ENCODE peak calls at places on chromosome 11, in nine cellular contexts. One of them, this sample, is unnamed.

GRCh38 chr11:63761870-63762661 is 6.5 kb downstream of the ZFTA start:
- DNase-seq in Peyer's patch: no peak
- DNase-seq in left ventricle myocardium inferior: peak; percentile 33
- DNase-seq in skeletal muscle cell: no peak
- DNase-seq in fibroblast of mammary gland: no peak
- DNase-seq in NT2/D1: peak; percentile 80
- DNase-seq in K562: no peak
- DNase-seq in AG09309: no peak
- DNase-seq in pancreas: peak; percentile 38
- DNase-seq in this sample: no peak

GRCh38 chr11:123482225-123482624 is 52.2 kb downstream of the GRAMD1B start:
- DNase-seq in Peyer's patch: no peak
- DNase-seq in left ventricle myocardium inferior: no peak
- DNase-seq in skeletal muscle cell: no peak
- DNase-seq in fibroblast of mammary gland: no peak
- DNase-seq in NT2/D1: no peak
- DNase-seq in K562: no peak
- DNase-seq in AG09309: no peak
- DNase-seq in pancreas: no peak
- DNase-seq in this sample: no peak

GRCh38 chr11:90756617-90757016 is 533.8 kb upstream of the CHORDC1 start:
- DNase-seq in Peyer's patch: no peak
- DNase-seq in left ventricle myocardium inferior: no peak
- DNase-seq in skeletal muscle cell: no peak
- DNase-seq in fibroblast of mammary gland: no peak
- DNase-seq in NT2/D1: no peak
- DNase-seq in K562: no peak
- DNase-seq in AG09309: no peak
- DNase-seq in pancreas: no peak
- DNase-seq in this sample: no peak

GRCh38 chr11:120818097-120818496 is 205.8 kb upstream of the TBCEL start:
- DNase-seq in Peyer's patch: no peak
- DNase-seq in left ventricle myocardium inferior: no peak
- DNase-seq in skeletal muscle cell: no peak
- DNase-seq in fibroblast of mammary gland: no peak
- DNase-seq in NT2/D1: no peak
- DNase-seq in K562: no peak
- DNase-seq in AG09309: no peak
- DNase-seq in pancreas: no peak
- DNase-seq in this sample: no peak

GRCh38 chr11:59918494-59918893 is 19.7 kb upstream of the OOSP1 start:
- DNase-seq in Peyer's patch: no peak
- DNase-seq in left ventricle myocardium inferior: no peak
- DNase-seq in skeletal muscle cell: peak; percentile 7
- DNase-seq in fibroblast of mammary gland: peak; percentile 15
- DNase-seq in NT2/D1: no peak
- DNase-seq in K562: no peak
- DNase-seq in AG09309: no peak
- DNase-seq in pancreas: no peak
- DNase-seq in this sample: no peak

GRCh38 chr11:46121328-46121723 is at the start of gene PHF21A:
- DNase-seq in Peyer's patch: peak; percentile 95
- DNase-seq in left ventricle myocardium inferior: peak; percentile 93
- DNase-seq in skeletal muscle cell: peak; percentile 90
- DNase-seq in fibroblast of mammary gland: peak; percentile 91
- DNase-seq in NT2/D1: peak; percentile 88
- DNase-seq in K562: peak; percentile 94
- DNase-seq in AG09309: peak; percentile 86
- DNase-seq in pancreas: peak; percentile 89
- DNase-seq in this sample: peak; percentile 93

GRCh38 chr11:17547051-17547577 is at the start of gene OTOG:
- DNase-seq in Peyer's patch: no peak
- DNase-seq in left ventricle myocardium inferior: no peak
- DNase-seq in skeletal muscle cell: no peak
- DNase-seq in fibroblast of mammary gland: peak; percentile 12
- DNase-seq in NT2/D1: no peak
- DNase-seq in K562: peak; percentile 30
- DNase-seq in AG09309: no peak
- DNase-seq in pancreas: no peak
- DNase-seq in this sample: peak; percentile 79

GRCh38 chr11:126766425-126766824 is 234.1 kb downstream of the KIRREL3 start:
- DNase-seq in Peyer's patch: no peak
- DNase-seq in left ventricle myocardium inferior: no peak
- DNase-seq in skeletal muscle cell: no peak
- DNase-seq in fibroblast of mammary gland: no peak
- DNase-seq in NT2/D1: no peak
- DNase-seq in K562: no peak
- DNase-seq in AG09309: no peak
- DNase-seq in pancreas: no peak
- DNase-seq in this sample: no peak

GRCh38 chr11:1832181-1832988 is 2.4 kb upstream of the SYT8 start:
- DNase-seq in Peyer's patch: peak; percentile 77
- DNase-seq in left ventricle myocardium inferior: peak; percentile 56
- DNase-seq in skeletal muscle cell: no peak
- DNase-seq in fibroblast of mammary gland: no peak
- DNase-seq in NT2/D1: peak; percentile 20
- DNase-seq in K562: peak; percentile 51
- DNase-seq in AG09309: no peak
- DNase-seq in pancreas: peak; percentile 78
- DNase-seq in this sample: no peak

GRCh38 chr11:75453916-75454655 is 21.1 kb upstream of the KLHL35 start:
- DNase-seq in Peyer's patch: no peak
- DNase-seq in left ventricle myocardium inferior: no peak
- DNase-seq in skeletal muscle cell: no peak
- DNase-seq in fibroblast of mammary gland: peak; percentile 87
- DNase-seq in NT2/D1: no peak
- DNase-seq in K562: no peak
- DNase-seq in AG09309: peak; percentile 97
- DNase-seq in pancreas: no peak
- DNase-seq in this sample: no peak

GRCh38 chr11:122714484-122714883 is 59.0 kb downstream of the UBASH3B start:
- DNase-seq in Peyer's patch: no peak
- DNase-seq in left ventricle myocardium inferior: no peak
- DNase-seq in skeletal muscle cell: no peak
- DNase-seq in fibroblast of mammary gland: no peak
- DNase-seq in NT2/D1: no peak
- DNase-seq in K562: no peak
- DNase-seq in AG09309: no peak
- DNase-seq in pancreas: no peak
- DNase-seq in this sample: no peak

GRCh38 chr11:27420722-27421572 is 51.6 kb downstream of the LGR4 start:
- DNase-seq in Peyer's patch: no peak
- DNase-seq in left ventricle myocardium inferior: no peak
- DNase-seq in skeletal muscle cell: no peak
- DNase-seq in fibroblast of mammary gland: no peak
- DNase-seq in NT2/D1: no peak
- DNase-seq in K562: peak; percentile 89
- DNase-seq in AG09309: no peak
- DNase-seq in pancreas: no peak
- DNase-seq in this sample: no peak

GRCh38 chr11:3202759-3203158 is 15.9 kb downstream of the MRGPRG start:
- DNase-seq in Peyer's patch: no peak
- DNase-seq in left ventricle myocardium inferior: peak; percentile 11
- DNase-seq in skeletal muscle cell: no peak
- DNase-seq in fibroblast of mammary gland: no peak
- DNase-seq in NT2/D1: no peak
- DNase-seq in K562: no peak
- DNase-seq in AG09309: no peak
- DNase-seq in pancreas: peak; percentile 9
- DNase-seq in this sample: no peak

GRCh38 chr11:32566527-32566926 is 17.1 kb upstream of the EIF3M start:
- DNase-seq in Peyer's patch: no peak
- DNase-seq in left ventricle myocardium inferior: no peak
- DNase-seq in skeletal muscle cell: no peak
- DNase-seq in fibroblast of mammary gland: no peak
- DNase-seq in NT2/D1: no peak
- DNase-seq in K562: no peak
- DNase-seq in AG09309: no peak
- DNase-seq in pancreas: no peak
- DNase-seq in this sample: no peak

GRCh38 chr11:122210378-122210995 is 94.5 kb upstream of the BLID start:
- DNase-seq in Peyer's patch: no peak
- DNase-seq in left ventricle myocardium inferior: no peak
- DNase-seq in skeletal muscle cell: no peak
- DNase-seq in fibroblast of mammary gland: peak; percentile 38
- DNase-seq in NT2/D1: no peak
- DNase-seq in K562: no peak
- DNase-seq in AG09309: no peak
- DNase-seq in pancreas: no peak
- DNase-seq in this sample: no peak

DNA sequence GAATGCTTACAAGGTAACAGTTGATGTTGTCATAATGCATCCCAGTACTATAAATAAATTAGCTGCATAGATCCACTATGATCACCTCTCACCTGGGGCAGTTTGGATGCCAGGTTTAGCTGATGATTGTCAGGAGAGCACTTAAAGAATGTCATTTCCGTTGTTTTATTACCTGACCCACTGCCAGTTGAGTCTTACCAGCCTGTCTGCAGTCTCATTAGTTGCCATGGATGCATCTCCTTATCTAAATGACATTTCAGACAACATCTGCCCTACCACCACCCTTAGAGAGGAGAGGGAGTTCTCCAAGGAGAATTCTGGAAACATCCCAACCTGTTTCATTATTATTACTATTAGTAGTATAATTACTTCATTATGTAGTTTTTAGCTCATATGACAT is 339.1 kb upstream of the API5 start:
- DNase-seq in Peyer's patch: no peak
- DNase-seq in left ventricle myocardium inferior: no peak
- DNase-seq in skeletal muscle cell: no peak
- DNase-seq in fibroblast of mammary gland: no peak
- DNase-seq in NT2/D1: no peak
- DNase-seq in K562: no peak
- DNase-seq in AG09309: no peak
- DNase-seq in pancreas: no peak
- DNase-seq in this sample: no peak
- H3K4me3 ChIP-seq in Peyer's patch: no peak overlapping the region
- H3K4me3 ChIP-seq in left ventricle myocardium inferior: no peak overlapping the region
- H3K4me3 ChIP-seq in skeletal muscle cell: no peak overlapping the region
- H3K4me3 ChIP-seq in fibroblast of mammary gland: no peak overlapping the region
- H3K4me3 ChIP-seq in NT2/D1: no peak overlapping the region
- H3K4me3 ChIP-seq in K562: no peak overlapping the region
- H3K4me3 ChIP-seq in AG09309: no peak overlapping the region
- H3K4me3 ChIP-seq in pancreas: no peak overlapping the region
- H3K4me3 ChIP-seq in this sample: no peak overlapping the region

DNA sequence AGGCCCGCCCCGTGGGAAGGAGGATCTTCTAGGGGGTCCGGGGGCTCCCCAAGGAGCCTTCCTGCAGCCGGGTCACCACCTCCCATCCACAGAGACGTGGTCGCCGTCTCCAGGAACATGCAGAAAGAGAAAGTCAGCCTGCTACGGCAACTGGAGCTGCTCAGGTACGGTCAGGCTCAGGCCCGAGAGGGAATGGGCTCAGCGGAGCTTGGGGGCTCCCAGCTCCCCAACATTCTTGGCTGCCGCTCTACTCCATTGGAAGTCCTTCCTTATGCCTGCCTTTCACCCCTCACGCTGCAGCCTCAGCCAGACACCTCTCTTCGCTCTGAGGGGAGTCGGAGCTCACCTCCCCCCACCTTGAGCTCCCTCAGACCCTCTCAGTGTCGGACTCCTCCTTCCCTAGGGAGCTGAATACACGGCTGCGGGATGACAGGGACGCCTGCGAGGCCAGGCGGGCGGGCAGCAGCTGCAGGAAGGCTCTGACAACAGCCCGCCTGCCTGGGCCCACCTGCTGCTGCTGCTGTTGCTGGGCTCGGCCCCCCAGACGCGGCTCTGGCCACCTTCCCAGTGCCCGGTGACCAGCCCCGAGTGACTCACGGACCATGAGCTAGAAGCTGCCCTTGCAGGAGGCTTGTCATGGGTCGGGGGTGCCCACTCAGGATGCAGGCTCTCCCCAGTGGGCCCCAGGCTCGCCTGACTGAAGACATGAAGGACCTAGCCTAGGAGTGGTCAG is 1.5 kb upstream of the CD151 start:
- DNase-seq in Peyer's patch: no peak
- DNase-seq in left ventricle myocardium inferior: no peak
- DNase-seq in skeletal muscle cell: no peak
- DNase-seq in fibroblast of mammary gland: no peak
- DNase-seq in NT2/D1: no peak
- DNase-seq in K562: no peak
- DNase-seq in AG09309: no peak
- DNase-seq in pancreas: peak; percentile 65
- DNase-seq in this sample: no peak
- H3K4me3 ChIP-seq in Peyer's patch: no peak overlapping the region
- H3K4me3 ChIP-seq in left ventricle myocardium inferior: peak overlapping the region; percentile 73
- H3K4me3 ChIP-seq in skeletal muscle cell: peak overlapping the region; percentile 42
- H3K4me3 ChIP-seq in fibroblast of mammary gland: no peak overlapping the region
- H3K4me3 ChIP-seq in NT2/D1: peak overlapping the region; percentile 62
- H3K4me3 ChIP-seq in K562: no peak overlapping the region
- H3K4me3 ChIP-seq in AG09309: no peak overlapping the region
- H3K4me3 ChIP-seq in pancreas: no peak overlapping the region
- H3K4me3 ChIP-seq in this sample: peak overlapping the region; percentile 59

GRCh38 chr11:93737904-93738612 is 3.2 kb downstream of the TAF1D start:
- DNase-seq in Peyer's patch: no peak
- DNase-seq in left ventricle myocardium inferior: no peak
- DNase-seq in skeletal muscle cell: no peak
- DNase-seq in fibroblast of mammary gland: peak; percentile 51
- DNase-seq in NT2/D1: no peak
- DNase-seq in K562: no peak
- DNase-seq in AG09309: no peak
- DNase-seq in pancreas: no peak
- DNase-seq in this sample: no peak

GRCh38 chr11:93740031-93740801 is 1.1 kb downstream of the TAF1D start:
- DNase-seq in Peyer's patch: peak; percentile 58
- DNase-seq in left ventricle myocardium inferior: no peak
- DNase-seq in skeletal muscle cell: no peak
- DNase-seq in fibroblast of mammary gland: peak; percentile 39
- DNase-seq in NT2/D1: no peak
- DNase-seq in K562: peak; percentile 54
- DNase-seq in AG09309: no peak
- DNase-seq in pancreas: peak; percentile 35
- DNase-seq in this sample: peak; percentile 80

GRCh38 chr11:93740802-93741093 is 547 bp downstream of the TAF1D start:
- DNase-seq in Peyer's patch: peak; percentile 78
- DNase-seq in left ventricle myocardium inferior: peak; percentile 48
- DNase-seq in skeletal muscle cell: no peak
- DNase-seq in fibroblast of mammary gland: peak; percentile 64
- DNase-seq in NT2/D1: no peak
- DNase-seq in K562: peak; percentile 80
- DNase-seq in AG09309: peak; percentile 16
- DNase-seq in pancreas: peak; percentile 53
- DNase-seq in this sample: peak; percentile 84

GRCh38 chr11:93736129-93736528 is 5.2 kb downstream of the TAF1D start:
- DNase-seq in Peyer's patch: no peak
- DNase-seq in left ventricle myocardium inferior: no peak
- DNase-seq in skeletal muscle cell: no peak
- DNase-seq in fibroblast of mammary gland: no peak
- DNase-seq in NT2/D1: no peak
- DNase-seq in K562: no peak
- DNase-seq in AG09309: no peak
- DNase-seq in pancreas: no peak
- DNase-seq in this sample: no peak

GRCh38 chr11:93738647-93739081 is 2.6 kb downstream of the TAF1D start:
- DNase-seq in Peyer's patch: no peak
- DNase-seq in left ventricle myocardium inferior: no peak
- DNase-seq in skeletal muscle cell: no peak
- DNase-seq in fibroblast of mammary gland: peak; percentile 18
- DNase-seq in NT2/D1: no peak
- DNase-seq in K562: no peak
- DNase-seq in AG09309: no peak
- DNase-seq in pancreas: no peak
- DNase-seq in this sample: no peak
- H3K4me3 ChIP-seq in Peyer's patch: no peak overlapping the region
- H3K4me3 ChIP-seq in left ventricle myocardium inferior: peak overlapping the region; percentile 83
- H3K4me3 ChIP-seq in skeletal muscle cell: peak overlapping the region; percentile 93
- H3K4me3 ChIP-seq in fibroblast of mammary gland: peak overlapping the region; percentile 94
- H3K4me3 ChIP-seq in NT2/D1: peak overlapping the region; percentile 97
- H3K4me3 ChIP-seq in K562: peak overlapping the region; percentile 79
- H3K4me3 ChIP-seq in AG09309: peak overlapping the region; percentile 80
- H3K4me3 ChIP-seq in pancreas: no peak overlapping the region
- H3K4me3 ChIP-seq in this sample: peak overlapping the region; percentile 74

GRCh38 chr11:73218106-73218829 is at the start of gene P2RY2:
- DNase-seq in Peyer's patch: peak; percentile 91
- DNase-seq in left ventricle myocardium inferior: peak; percentile 88
- DNase-seq in skeletal muscle cell: no peak
- DNase-seq in fibroblast of mammary gland: no peak
- DNase-seq in NT2/D1: peak; percentile 38
- DNase-seq in K562: no peak
- DNase-seq in AG09309: no peak
- DNase-seq in pancreas: peak; percentile 87
- DNase-seq in this sample: peak; percentile 94
- H3K4me3 ChIP-seq in Peyer's patch: peak within 1 kb of the TSS; percentile 47
- H3K4me3 ChIP-seq in left ventricle myocardium inferior: peak within 1 kb of the TSS; percentile 76
- H3K4me3 ChIP-seq in skeletal muscle cell: peak within 1 kb of the TSS; percentile 37
- H3K4me3 ChIP-seq in fibroblast of mammary gland: peak within 1 kb of the TSS; percentile 13
- H3K4me3 ChIP-seq in NT2/D1: peak within 1 kb of the TSS; percentile 46
- H3K4me3 ChIP-seq in K562: no peak within 1 kb of the TSS
- H3K4me3 ChIP-seq in AG09309: peak within 1 kb of the TSS; percentile 33
- H3K4me3 ChIP-seq in pancreas: peak within 1 kb of the TSS; percentile 44
- H3K4me3 ChIP-seq in this sample: peak within 1 kb of the TSS; percentile 57

This sample was measured in Caco-2.